ENCODE peak calls at places on chromosomes 12 and 14, in seven cellular contexts. N, Z, D, O, G, M and X are unnamed samples.

GRCh38 chr12:51270067-51270846 is at the start of gene SMAGP:
- DNase-seq in D (peak; percentile 89), O (peak; percentile 69), M (peak; percentile 61), Z (peak; percentile 69), G (peak; percentile 80), N (peak; percentile 69), X (peak; percentile 91)

GRCh38 chr14:75191100-75191499 is 14.7 kb upstream of the TMED10 start:
- DNase-seq in D (no peak), G (no peak), O (no peak), Z (no peak), N (no peak), M (no peak), X (no peak)

GRCh38 chr14:65168840-65169239 is 66.5 kb upstream of the MAX start:
- DNase-seq in G (no peak), O (no peak), Z (peak; percentile 40), N (no peak), D (no peak), M (no peak), X (no peak)

GRCh38 chr14:100012478-100012925 is 52.7 kb upstream of the EVL start:
- DNase-seq in D (no peak), Z (peak; percentile 60), M (no peak), G (no peak), O (no peak), N (no peak), X (no peak)

GRCh38 chr14:85622106-85622505 is 92.2 kb downstream of the FLRT2 start:
- DNase-seq in O (no peak), M (no peak), N (no peak), D (no peak), Z (no peak), G (no peak), X (no peak)

GRCh38 chr12:123939716-123940626 is 32.7 kb downstream of the CCDC92 start:
- DNase-seq in M (no peak), G (no peak), N (no peak), Z (no peak), D (no peak), O (no peak), X (no peak)

GRCh38 chr12:26017484-26018211 is 59.2 kb downstream of the RASSF8 start:
- DNase-seq in O (peak; percentile 64), Z (peak; percentile 26), N (no peak), G (peak; percentile 58), M (no peak), D (no peak), X (no peak)

GRCh38 chr14:88198441-88198840 is 124.6 kb downstream of the KCNK10 start:
- DNase-seq in D (no peak), O (no peak), G (no peak), Z (no peak), M (no peak), N (no peak), X (no peak)

GRCh38 chr14:92684801-92685560 is 63.4 kb downstream of the LGMN start:
- DNase-seq in Z (no peak), D (no peak), M (no peak), G (no peak), O (peak; percentile 67), N (no peak), X (peak; percentile 77)

GRCh38 chr12:18828987-18829386 is 91.1 kb downstream of the CAPZA3 start:
- DNase-seq in Z (no peak), D (no peak), O (no peak), G (no peak), M (no peak), N (no peak), X (no peak)

GRCh38 chr12:27592548-27592947 is 68.5 kb downstream of the PPFIBP1 start:
- DNase-seq in G (no peak), Z (peak; percentile 96), D (no peak), M (peak; percentile 53), N (peak; percentile 56), O (peak; percentile 71), X (no peak)

GRCh38 chr12:130873825-130874224 is 2.0 kb downstream of the RAN start:
- DNase-seq in Z (no peak), D (no peak), G (no peak), N (no peak), O (no peak), M (no peak), X (no peak)

GRCh38 chr14:98177551-98177950 is 1094.4 kb downstream of the BCL11B start:
- DNase-seq in G (no peak), Z (no peak), M (no peak), N (no peak), O (no peak), D (no peak), X (no peak)

GRCh38 chr14:96584199-96584906 is 82.2 kb downstream of the PAPOLA start:
- DNase-seq in M (no peak), O (peak; percentile 61), D (peak; percentile 27), G (peak; percentile 89), Z (peak; percentile 29), N (no peak), X (no peak)

GRCh38 chr12:53999596-54000104 is 311 bp upstream of the HOXC9 start:
- DNase-seq in O (no peak), M (no peak), D (no peak), Z (peak; percentile 81), G (no peak), N (peak; percentile 64), X (peak; percentile 87)

GRCh38 chr12:1907652-1908611 is 10.5 kb downstream of the CACNA2D4 start:
- DNase-seq in D (peak; percentile 49), G (no peak), O (no peak), Z (peak; percentile 6), M (no peak), N (peak; percentile 15), X (peak; percentile 71)

GRCh38 chr12:65699251-65699650 is 125.0 kb upstream of the HMGA2 start:
- DNase-seq in O (no peak), G (no peak), M (no peak), N (no peak), D (no peak), Z (peak; percentile 54), X (no peak)

GRCh38 chr14:106024983-106025604 is 498.7 kb downstream of the TMEM121 start:
- DNase-seq in M (no peak), G (no peak), D (no peak), N (no peak), O (no peak), Z (no peak), X (no peak)

GRCh38 chr12:122116707-122117535 is 38.4 kb downstream of the MLXIP start:
- DNase-seq in D (peak; percentile 76), N (no peak), Z (no peak), M (no peak), G (no peak), O (peak; percentile 69), X (peak; percentile 46)

GRCh38 chr12:76375470-76375869 is 27.3 kb upstream of the BBS10 start:
- DNase-seq in O (no peak), N (no peak), M (no peak), D (no peak), G (no peak), Z (no peak), X (no peak)

GRCh38 chr14:95485222-95485819 is 31.1 kb downstream of the SYNE3 start:
- DNase-seq in D (no peak), O (no peak), Z (no peak), M (no peak), G (no peak), N (no peak), X (peak; percentile 22)

GRCh38 chr14:95488376-95489162 is 27.9 kb downstream of the SYNE3 start:
- DNase-seq in O (no peak), G (no peak), M (no peak), N (peak; percentile 64), Z (no peak), D (no peak), X (no peak)

GRCh38 chr14:95487669-95488084 is 28.8 kb downstream of the SYNE3 start:
- DNase-seq in D (no peak), N (no peak), O (no peak), G (no peak), Z (no peak), M (no peak), X (no peak)

GRCh38 chr14:95489163-95489887 is 27.1 kb downstream of the SYNE3 start:
- DNase-seq in M (no peak), O (no peak), Z (no peak), D (no peak), G (no peak), N (peak; percentile 61), X (peak; percentile 19)

GRCh38 chr14:95486875-95487668 is 29.4 kb downstream of the SYNE3 start:
- DNase-seq in D (peak; percentile 62), M (no peak), O (no peak), N (no peak), Z (no peak), G (no peak), X (peak; percentile 36)
- H3K27ac ChIP-seq in D (no peak overlapping the region), M (no peak overlapping the region), O (no peak overlapping the region), N (no peak overlapping the region), Z (no peak overlapping the region), G (no peak overlapping the region), X (no peak overlapping the region)

GRCh38 chr12:95796225-95796981 is 5.8 kb upstream of the NTN4 start:
- DNase-seq in Z (peak; percentile 46), N (peak; percentile 49), G (no peak), O (no peak), D (no peak), M (no peak), X (no peak)
- H3K27ac ChIP-seq in Z (no peak overlapping the region), N (peak overlapping the region; percentile 74), G (no peak overlapping the region), O (no peak overlapping the region), D (no peak overlapping the region), M (no peak overlapping the region), X (no peak overlapping the region)

GRCh38 chr12:112979281-112979680 is 962 bp downstream of the OAS2 start:
- DNase-seq in M (peak; percentile 33), O (no peak), N (no peak), G (no peak), Z (peak; percentile 40), D (peak; percentile 48), X (no peak)

GRCh38 chr12:112977139-112977538 is 1.2 kb upstream of the OAS2 start:
- DNase-seq in G (no peak), Z (no peak), N (no peak), M (no peak), O (no peak), D (no peak), X (no peak)

GRCh38 chr12:112977641-112978040 is 678 bp upstream of the OAS2 start:
- DNase-seq in O (no peak), N (no peak), G (no peak), Z (no peak), M (peak; percentile 45), D (no peak), X (no peak)

GRCh38 chr12:112980491-112981158 is 2.3 kb downstream of the OAS2 start:
- DNase-seq in G (no peak), D (no peak), M (no peak), Z (no peak), N (no peak), O (no peak), X (no peak)

GRCh38 chr12:112978163-112979081 is at the start of gene OAS2:
- DNase-seq in Z (peak; percentile 71), G (peak; percentile 3), N (peak; percentile 61), M (peak; percentile 70), D (peak; percentile 80), O (peak; percentile 73), X (peak; percentile 79)
- H3K27ac ChIP-seq in Z (no peak within 1 kb of the TSS), G (no peak within 1 kb of the TSS), N (peak within 1 kb of the TSS; percentile 93), M (peak within 1 kb of the TSS; percentile 89), D (peak within 1 kb of the TSS; percentile 79), O (peak within 1 kb of the TSS; percentile 63), X (peak within 1 kb of the TSS; percentile 66)

DNA sequence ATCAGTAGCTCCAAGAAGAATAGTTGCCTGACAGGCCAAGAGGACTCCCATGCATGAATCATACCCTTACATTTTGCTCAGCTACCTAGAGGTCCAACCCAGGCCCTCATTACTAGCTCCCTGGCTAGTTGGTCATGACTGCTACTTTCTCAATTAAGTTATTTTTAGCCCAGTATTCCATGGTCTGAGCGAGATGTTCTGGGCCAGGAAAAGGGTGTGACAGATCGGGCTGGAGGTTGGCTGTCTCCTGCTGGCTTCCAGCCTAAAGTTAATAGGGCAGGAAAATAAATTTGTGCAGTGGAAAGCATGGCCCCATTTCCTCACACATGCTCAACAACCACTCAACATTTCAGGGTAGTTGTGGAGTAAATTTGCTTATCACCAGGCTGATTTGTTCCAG is 379.2 kb downstream of the GRIN2B start:
- DNase-seq in D (no peak), N (no peak), Z (peak; percentile 16), O (no peak), G (no peak), M (no peak), X (no peak)
- H3K27ac ChIP-seq in D (no peak overlapping the region), N (no peak overlapping the region), Z (no peak overlapping the region), O (no peak overlapping the region), G (no peak overlapping the region), M (no peak overlapping the region), X (no peak overlapping the region)